ENCODE peak calls at places on chromosomes 4 and X, in eight cellular contexts. L is left lung, E is mammary epithelial cell, W is ovary, M is H9, N is esophagus muscularis mucosa, G is thoracic aorta, F is pancreas. I is an unnamed sample.

GRCh38 chr4:8862800-8863758 is 8.6 kb downstream of the HMX1 start:
- DNase-seq in L (no peak), E (no peak), W (no peak), M (no peak), N (no peak), G (no peak), F (no peak), I (no peak)

GRCh38 chr4:128347930-128348660 is 60.5 kb upstream of the PGRMC2 start:
- DNase-seq in L (no peak), E (no peak), W (no peak), M (no peak), N (no peak), G (no peak), F (no peak), I (no peak)

GRCh38 chr4:128355301-128355700 is 67.7 kb upstream of the PGRMC2 start:
- DNase-seq in L (no peak), E (no peak), W (no peak), M (no peak), N (no peak), G (no peak), F (no peak), I (no peak)

GRCh38 chr4:173242466-173243250 is 74.0 kb downstream of the GALNT7 start:
- DNase-seq in L (no peak), E (peak; percentile 19), W (no peak), M (no peak), N (no peak), G (no peak), F (no peak), I (no peak)

GRCh38 chrX:96994088-96994487 is 110.4 kb downstream of the RPA4 start:
- DNase-seq in L (no peak), E (no peak), W (no peak), M (no peak), N (no peak), G (no peak), F (no peak), I (no peak)

GRCh38 chr4:168604496-168605373 is 107.9 kb downstream of the PALLD start:
- DNase-seq in L (no peak), E (peak; percentile 91), W (peak; percentile 29), M (no peak), N (no peak), G (no peak), F (no peak), I (no peak)

GRCh38 chr4:112526061-112526460 is 10.1 kb upstream of the NEUROG2 start:
- DNase-seq in L (no peak), E (peak; percentile 20), W (no peak), M (no peak), N (no peak), G (no peak), F (no peak), I (no peak)

GRCh38 chrX:66912417-66912816 is 273.5 kb upstream of the EDA2R start:
- DNase-seq in L (no peak), E (no peak), W (no peak), M (no peak), N (no peak), G (no peak), F (no peak), I (no peak)

GRCh38 chr4:4857001-4857808 is 2.3 kb upstream of the MSX1 start:
- DNase-seq in L (peak; percentile 9), E (no peak), W (no peak), M (no peak), N (no peak), G (no peak), F (no peak), I (no peak)
- H3K4me1 ChIP-seq in L (peaks cover 12% of the 10 kb centered on the region), E (peaks cover 12% of the 10 kb centered on the region), W (peaks cover 4% of the 10 kb centered on the region), M (peaks cover 3% of the 10 kb centered on the region), N (peaks cover 97% of the 10 kb centered on the region), G (peaks cover 25% of the 10 kb centered on the region), F (peaks cover 6% of the 10 kb centered on the region), I (peaks cover 75% of the 10 kb centered on the region)

DNA sequence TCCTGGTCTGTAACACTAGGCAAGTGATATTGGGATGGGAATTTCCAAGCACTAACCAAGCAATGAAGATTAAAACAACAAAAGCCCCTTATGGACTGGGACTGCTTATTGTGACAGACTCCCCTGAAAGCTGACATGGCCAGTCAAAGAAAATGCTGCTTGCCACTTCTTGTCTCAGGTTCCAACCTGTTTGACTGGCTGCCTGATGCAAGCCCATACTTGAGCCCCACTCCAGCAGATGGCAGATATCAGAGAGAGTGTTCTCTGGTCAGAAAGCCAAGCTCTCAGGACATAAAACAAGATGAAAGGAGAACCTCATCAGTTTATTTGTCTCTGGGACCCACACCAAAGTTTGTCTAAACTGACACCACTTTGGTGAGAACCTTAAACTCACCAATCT is 15.5 kb upstream of the IGBP1 start:
- DNase-seq in L (no peak), E (peak; percentile 59), W (no peak), M (no peak), N (no peak), G (no peak), F (no peak), I (no peak)
- H3K27ac ChIP-seq in L (no peak overlapping the region), E (no peak overlapping the region), W (no peak overlapping the region), M (no peak overlapping the region), N (no peak overlapping the region), G (no peak overlapping the region), F (no peak overlapping the region), I (no peak overlapping the region)

DNA sequence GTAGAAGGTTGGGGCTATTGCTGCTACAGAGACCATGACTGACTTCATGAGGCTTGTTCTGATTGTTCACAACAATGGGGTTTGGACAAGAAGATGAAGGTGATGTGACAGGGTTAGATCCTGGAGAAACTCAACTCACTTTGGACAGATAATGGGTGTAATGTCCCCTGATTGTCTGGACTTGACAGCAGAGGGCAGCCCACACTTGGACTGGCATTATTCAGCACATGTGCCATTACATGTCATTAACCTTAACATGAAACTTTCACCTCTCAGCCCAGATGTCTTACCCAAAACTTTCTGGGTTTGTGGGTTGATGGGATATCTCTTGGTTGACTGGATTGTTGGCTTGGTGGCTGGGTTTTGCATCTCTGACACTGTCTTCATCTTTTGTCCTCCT is 101.5 kb downstream of the MXRA5 start:
- DNase-seq in L (no peak), E (peak; percentile 9), W (no peak), M (no peak), N (no peak), G (no peak), F (no peak), I (no peak)
- TF ChIP-seq CTCF in L (no peak), E (peak; percentile 53), W (no peak), M (no peak), N (no peak), G (no peak), F (no peak), I (no peak)

DNA sequence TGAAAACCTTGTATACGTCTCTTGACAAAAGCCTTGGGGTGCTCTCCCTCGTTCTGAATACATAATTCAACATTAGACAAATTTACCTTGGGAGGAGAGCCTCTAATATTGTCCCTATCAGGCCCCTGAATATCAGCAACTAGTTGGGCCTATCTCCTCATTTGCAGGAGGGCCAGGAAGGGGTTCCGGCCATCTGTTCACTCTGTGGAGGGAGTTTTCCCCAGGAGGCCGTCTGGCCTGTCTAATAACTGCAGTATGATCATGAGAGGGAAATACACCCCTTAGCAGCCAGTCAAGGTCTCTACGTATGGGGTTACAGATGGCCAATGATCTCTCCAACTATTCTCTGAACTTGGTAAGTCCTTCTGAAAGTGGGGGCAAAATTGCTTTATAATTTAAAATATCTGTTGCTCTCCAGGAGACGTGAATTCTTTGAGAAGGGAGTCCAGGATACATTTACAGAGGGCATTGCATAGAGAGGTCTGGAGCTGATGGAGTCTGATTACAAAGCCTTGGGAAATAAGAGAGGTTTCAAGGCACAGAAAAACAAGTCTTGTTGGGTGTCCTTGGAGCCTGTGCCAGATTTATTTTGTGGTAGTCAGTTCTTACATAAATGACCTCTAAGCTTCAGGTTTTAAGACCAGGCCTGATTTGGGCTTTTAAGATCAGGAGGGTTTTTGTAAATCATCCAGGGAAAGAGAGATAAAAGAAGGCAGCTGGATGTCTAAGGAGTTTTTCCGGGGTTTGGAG is 48.2 kb upstream of the UXT start:
- DNase-seq in L (no peak), E (no peak), W (no peak), M (no peak), N (no peak), G (no peak), F (no peak), I (no peak)
- H3K4me1 ChIP-seq in L (no peaks in the 10 kb centered on the region), E (no peaks in the 10 kb centered on the region), W (peaks cover 9% of the 10 kb centered on the region), M (no peaks in the 10 kb centered on the region), N (no peaks in the 10 kb centered on the region), G (no peaks in the 10 kb centered on the region), F (no peaks in the 10 kb centered on the region), I (no peaks in the 10 kb centered on the region)

GRCh38 chr4:13545394-13545808 is 1.1 kb upstream of the NKX3-2 start:
- DNase-seq in L (no peak), E (no peak), W (no peak), M (no peak), N (no peak), G (no peak), F (no peak), I (no peak)

GRCh38 chr4:13546374-13546854 is 2.1 kb upstream of the NKX3-2 start:
- DNase-seq in L (no peak), E (no peak), W (no peak), M (no peak), N (no peak), G (no peak), F (no peak), I (no peak)

GRCh38 chr4:13548059-13548983 is 4.0 kb upstream of the NKX3-2 start:
- DNase-seq in L (no peak), E (no peak), W (no peak), M (no peak), N (no peak), G (no peak), F (no peak), I (no peak)

GRCh38 chr4:13547563-13548041 is 3.3 kb upstream of the NKX3-2 start:
- DNase-seq in L (no peak), E (no peak), W (no peak), M (no peak), N (no peak), G (no peak), F (no peak), I (no peak)

GRCh38 chr4:13546855-13547562 is 2.7 kb upstream of the NKX3-2 start:
- DNase-seq in L (no peak), E (no peak), W (no peak), M (peak; percentile 80), N (no peak), G (no peak), F (no peak), I (no peak)
- H3K27ac ChIP-seq in L (no peak overlapping the region), E (no peak overlapping the region), W (no peak overlapping the region), M (no peak overlapping the region), N (peak overlapping the region; percentile 47), G (no peak overlapping the region), F (no peak overlapping the region), I (no peak overlapping the region)

GRCh38 chr4:115121351-115122043 is 8.1 kb upstream of the NDST4 start:
- DNase-seq in L (no peak), E (no peak), W (no peak), M (no peak), N (no peak), G (no peak), F (no peak), I (no peak)

GRCh38 chr4:115119804-115120352 is 6.5 kb upstream of the NDST4 start:
- DNase-seq in L (no peak), E (no peak), W (no peak), M (no peak), N (no peak), G (no peak), F (no peak), I (no peak)
- TF ChIP-seq CTCF in L (no peak), E (peak; percentile 4), W (no peak), M (peak; percentile 35), N (no peak), G (no peak), F (no peak), I (no peak)

DNA sequence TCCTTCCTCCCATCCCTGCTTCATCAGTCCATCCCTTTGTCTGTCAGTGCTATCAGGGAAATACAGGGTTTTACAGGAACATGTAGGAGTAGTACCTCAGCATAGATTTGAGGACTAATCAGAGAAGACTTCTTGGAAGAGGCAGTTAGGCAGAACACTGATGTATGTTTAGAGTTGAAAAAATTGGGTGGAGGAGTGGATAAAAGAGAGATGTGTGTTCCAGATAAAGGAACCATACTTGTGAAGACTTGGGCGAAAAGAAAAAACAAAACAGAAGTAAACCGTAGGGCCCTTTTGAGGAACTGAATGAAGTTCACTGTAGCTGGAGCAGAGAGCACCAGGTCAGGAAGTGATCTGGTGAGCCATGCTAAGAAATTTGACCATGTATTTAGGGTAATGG is 32.2 kb downstream of the AFF1 start:
- DNase-seq in L (no peak), E (no peak), W (no peak), M (no peak), N (no peak), G (no peak), F (no peak), I (no peak)
- H3K4me1 ChIP-seq in L (no peaks in the 10 kb centered on the region), E (peaks cover 3% of the 10 kb centered on the region), W (peaks cover 7% of the 10 kb centered on the region), M (peaks cover 22% of the 10 kb centered on the region), N (peaks cover 27% of the 10 kb centered on the region), G (peaks cover 7% of the 10 kb centered on the region), F (peaks cover 25% of the 10 kb centered on the region), I (peaks cover 47% of the 10 kb centered on the region)